ENCODE peak calls at places on chromosomes 6 and 20, in nine cellular contexts. W, Y, K, N, M, G, X, Q and Z are unnamed samples.

GRCh38 chr6:136087986-136088385 is 162.1 kb downstream of the MTFR2 start:
- DNase-seq in W (no peak), Y (peak), K (no peak), N (no peak), M (no peak), G (no peak), X (no peak), Q (no peak), Z (no peak)

GRCh38 chr6:35401514-35401913 is 50.6 kb upstream of the FANCE start:
- DNase-seq in W (no peak), Y (no peak), K (no peak), N (no peak), M (no peak), G (no peak), X (peak), Q (no peak), Z (no peak)

GRCh38 chr20:41360831-41361756 is 5.5 kb downstream of the EMILIN3 start:
- DNase-seq in W (no peak), Y (no peak), K (no peak), N (no peak), M (no peak), G (no peak), X (no peak), Q (no peak), Z (no peak)

GRCh38 chr6:42402184-42402583 is 49.5 kb downstream of the TRERF1 start:
- DNase-seq in W (no peak), Y (peak), K (no peak), N (no peak), M (no peak), G (no peak), X (peak), Q (peak), Z (no peak)

GRCh38 chr6:82237013-82237412 is 10.5 kb downstream of the IBTK start:
- DNase-seq in W (no peak), Y (no peak), K (no peak), N (no peak), M (no peak), G (no peak), X (no peak), Q (no peak), Z (no peak)

GRCh38 chr6:75272145-75272840 is 12.3 kb downstream of the TMEM30A start:
- DNase-seq in W (no peak), Y (peak), K (no peak), N (no peak), M (no peak), G (no peak), X (peak), Q (no peak), Z (peak)

GRCh38 chr20:5735845-5736530 is 14.2 kb upstream of the SHLD1 start:
- DNase-seq in W (no peak), Y (no peak), K (no peak), N (no peak), M (no peak), G (no peak), X (no peak), Q (no peak), Z (no peak)

GRCh38 chr20:22807646-22808045 is 223.3 kb upstream of the FOXA2 start:
- DNase-seq in W (no peak), Y (peak), K (no peak), N (no peak), M (no peak), G (no peak), X (no peak), Q (no peak), Z (no peak)

GRCh38 chr6:16766043-16766521 is 4.8 kb upstream of the ATXN1 start:
- DNase-seq in W (no peak), Y (peak), K (no peak), N (no peak), M (no peak), G (no peak), X (peak), Q (no peak), Z (peak)

GRCh38 chr6:89290401-89291155 is 24.5 kb downstream of the GABRR2 start:
- DNase-seq in W (no peak), Y (no peak), K (no peak), N (no peak), M (no peak), G (no peak), X (no peak), Q (no peak), Z (no peak)

GRCh38 chr6:88220493-88220892 is 54.3 kb upstream of the CNR1 start:
- DNase-seq in W (peak), Y (peak), K (no peak), N (no peak), M (peak), G (no peak), X (peak), Q (peak), Z (no peak)

GRCh38 chr6:125511809-125512341 is 210.1 kb upstream of the HDDC2 start:
- DNase-seq in W (no peak), Y (peak), K (no peak), N (no peak), M (no peak), G (no peak), X (no peak), Q (no peak), Z (no peak)

GRCh38 chr6:63263456-63263855 is 52.2 kb downstream of the FKBP1C start:
- DNase-seq in W (no peak), Y (no peak), K (no peak), N (no peak), M (no peak), G (no peak), X (no peak), Q (no peak), Z (no peak)

GRCh38 chr20:36544134-36545018 is 3.1 kb downstream of the MYL9 start:
- DNase-seq in W (no peak), Y (peak), K (no peak), N (no peak), M (no peak), G (no peak), X (peak), Q (no peak), Z (no peak)

GRCh38 chr6:142474446-142475289 is 172.9 kb downstream of the ADGRG6 start:
- DNase-seq in W (peak), Y (peak), K (no peak), N (peak), M (peak), G (peak), X (peak), Q (peak), Z (peak)

GRCh38 chr6:15200087-15200486 is 45.8 kb upstream of the JARID2 start:
- DNase-seq in W (no peak), Y (no peak), K (no peak), N (no peak), M (no peak), G (no peak), X (peak), Q (no peak), Z (no peak)

GRCh38 chr6:55678330-55679224 is 99.6 kb upstream of the HMGCLL1 start:
- DNase-seq in W (no peak), Y (no peak), K (no peak), N (no peak), M (no peak), G (no peak), X (no peak), Q (no peak), Z (no peak)

DNA sequence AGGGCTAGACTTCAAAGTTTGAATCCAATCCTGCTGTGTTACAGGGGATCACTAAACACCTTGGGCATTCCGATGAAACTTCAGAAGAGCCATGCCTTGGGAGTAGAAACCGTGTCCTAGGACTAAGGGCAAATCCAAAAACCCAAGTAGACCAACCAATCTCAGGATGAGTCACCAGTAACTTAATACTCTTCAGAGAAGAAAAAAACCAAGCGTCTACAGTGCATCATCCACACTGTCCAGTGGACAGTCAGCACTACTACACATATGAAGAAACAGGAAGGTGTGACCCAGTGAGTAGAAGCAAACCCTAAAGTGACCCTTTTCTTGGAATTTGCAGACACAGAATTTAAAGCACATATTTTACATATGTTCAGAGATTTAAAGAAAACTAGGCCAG is 39.4 kb upstream of the VAPB start:
- DNase-seq in W (no peak), Y (peak), K (no peak), N (no peak), M (no peak), G (no peak), X (peak), Q (no peak), Z (no peak)
- TF ChIP-seq CTCF in W (no peak), Y (peak), K (no peak), N (no peak), M (no peak), G (no peak), X (no peak), Q (no peak), Z (no peak)

GRCh38 chr20:50717974-50718761 is 13.2 kb upstream of the PARD6B start:
- DNase-seq in W (no peak), Y (peak), K (no peak), N (no peak), M (no peak), G (no peak), X (no peak), Q (no peak), Z (no peak)
- TF ChIP-seq CTCF in W (no peak), Y (no peak), K (no peak), N (no peak), M (no peak), G (no peak), X (no peak), Q (no peak), Z (peak)

GRCh38 chr6:8225113-8225512 is 122.8 kb upstream of the EEF1E1 start:
- DNase-seq in W (no peak), Y (no peak), K (no peak), N (no peak), M (no peak), G (no peak), X (peak), Q (no peak), Z (no peak)

GRCh38 chr6:8234316-8234715 is 132.0 kb upstream of the EEF1E1 start:
- DNase-seq in W (no peak), Y (no peak), K (no peak), N (no peak), M (no peak), G (no peak), X (no peak), Q (no peak), Z (no peak)

GRCh38 chr6:8230357-8230756 is 128.0 kb upstream of the EEF1E1 start:
- DNase-seq in W (no peak), Y (no peak), K (no peak), N (no peak), M (no peak), G (no peak), X (no peak), Q (no peak), Z (no peak)

GRCh38 chr6:8229913-8230312 is 127.6 kb upstream of the EEF1E1 start:
- DNase-seq in W (no peak), Y (no peak), K (no peak), N (peak), M (no peak), G (no peak), X (peak), Q (no peak), Z (no peak)
- TF ChIP-seq CTCF in W (no peak), Y (no peak), K (no peak), N (no peak), M (no peak), G (no peak), X (no peak), Q (no peak), Z (no peak)

GRCh38 chr20:61123286-61123685 is 128.8 kb upstream of the CDH4 start:
- DNase-seq in W (no peak), Y (no peak), K (no peak), N (no peak), M (no peak), G (no peak), X (no peak), Q (no peak), Z (no peak)

GRCh38 chr20:61121661-61122060 is 130.4 kb upstream of the CDH4 start:
- DNase-seq in W (no peak), Y (no peak), K (no peak), N (no peak), M (no peak), G (no peak), X (no peak), Q (no peak), Z (no peak)

GRCh38 chr20:61119263-61119662 is 132.8 kb upstream of the CDH4 start:
- DNase-seq in W (no peak), Y (no peak), K (no peak), N (no peak), M (no peak), G (no peak), X (no peak), Q (no peak), Z (no peak)

GRCh38 chr20:61118429-61119224 is 133.4 kb upstream of the CDH4 start:
- DNase-seq in W (no peak), Y (peak), K (no peak), N (no peak), M (no peak), G (no peak), X (no peak), Q (no peak), Z (no peak)

GRCh38 chr20:61120595-61121515 is 131.2 kb upstream of the CDH4 start:
- DNase-seq in W (peak), Y (peak), K (no peak), N (no peak), M (peak), G (no peak), X (peak), Q (no peak), Z (no peak)
- TF ChIP-seq CTCF in W (peak), Y (peak), K (no peak), N (peak), M (peak), G (peak), X (peak), Q (no peak), Z (peak)